ENCODE peak calls at places on chromosome 18, in four cellular contexts. L, I, A and Q are unnamed samples.

GRCh38 chr18:35099911-35100310 is 58.7 kb downstream of the MAPRE2 start:
- DNase-seq in L (no peak), I (no peak), A (no peak), Q (peak)

GRCh38 chr18:77967791-77968190 is 718.1 kb downstream of the GALR1 start:
- DNase-seq in L (no peak), I (no peak), A (no peak), Q (no peak)

GRCh38 chr18:71370095-71370494 is 1081.2 kb downstream of the SOCS6 start:
- DNase-seq in L (no peak), I (no peak), A (no peak), Q (no peak)

GRCh38 chr18:69830189-69830588 is 117.5 kb downstream of the CD226 start:
- DNase-seq in L (no peak), I (no peak), A (no peak), Q (no peak)

GRCh38 chr18:7766383-7766782 is 199.3 kb downstream of the PTPRM start:
- DNase-seq in L (no peak), I (peak), A (no peak), Q (no peak)

GRCh38 chr18:73848656-73849055 is 299.0 kb downstream of the FBXO15 start:
- DNase-seq in L (no peak), I (no peak), A (no peak), Q (peak)

GRCh38 chr18:36185157-36185556 is 2.1 kb upstream of the MOCOS start:
- DNase-seq in L (no peak), I (no peak), A (no peak), Q (no peak)

GRCh38 chr18:75033516-75033915 is 175.4 kb downstream of the PTGR3 start:
- DNase-seq in L (no peak), I (no peak), A (no peak), Q (no peak)

GRCh38 chr18:63817441-63818051 is 42.3 kb downstream of the SERPINB7 start:
- DNase-seq in L (no peak), I (no peak), A (no peak), Q (peak)

GRCh38 chr18:26547302-26548143 is 830 bp downstream of the KCTD1 start:
- DNase-seq in L (peak), I (peak), A (no peak), Q (peak)

GRCh38 chr18:79588636-79589481 is 90.7 kb upstream of the CTDP1 start:
- DNase-seq in L (peak), I (no peak), A (no peak), Q (peak)

GRCh38 chr18:43234889-43235288 is 42.4 kb downstream of the SYT4 start:
- DNase-seq in L (no peak), I (no peak), A (no peak), Q (no peak)

DNA sequence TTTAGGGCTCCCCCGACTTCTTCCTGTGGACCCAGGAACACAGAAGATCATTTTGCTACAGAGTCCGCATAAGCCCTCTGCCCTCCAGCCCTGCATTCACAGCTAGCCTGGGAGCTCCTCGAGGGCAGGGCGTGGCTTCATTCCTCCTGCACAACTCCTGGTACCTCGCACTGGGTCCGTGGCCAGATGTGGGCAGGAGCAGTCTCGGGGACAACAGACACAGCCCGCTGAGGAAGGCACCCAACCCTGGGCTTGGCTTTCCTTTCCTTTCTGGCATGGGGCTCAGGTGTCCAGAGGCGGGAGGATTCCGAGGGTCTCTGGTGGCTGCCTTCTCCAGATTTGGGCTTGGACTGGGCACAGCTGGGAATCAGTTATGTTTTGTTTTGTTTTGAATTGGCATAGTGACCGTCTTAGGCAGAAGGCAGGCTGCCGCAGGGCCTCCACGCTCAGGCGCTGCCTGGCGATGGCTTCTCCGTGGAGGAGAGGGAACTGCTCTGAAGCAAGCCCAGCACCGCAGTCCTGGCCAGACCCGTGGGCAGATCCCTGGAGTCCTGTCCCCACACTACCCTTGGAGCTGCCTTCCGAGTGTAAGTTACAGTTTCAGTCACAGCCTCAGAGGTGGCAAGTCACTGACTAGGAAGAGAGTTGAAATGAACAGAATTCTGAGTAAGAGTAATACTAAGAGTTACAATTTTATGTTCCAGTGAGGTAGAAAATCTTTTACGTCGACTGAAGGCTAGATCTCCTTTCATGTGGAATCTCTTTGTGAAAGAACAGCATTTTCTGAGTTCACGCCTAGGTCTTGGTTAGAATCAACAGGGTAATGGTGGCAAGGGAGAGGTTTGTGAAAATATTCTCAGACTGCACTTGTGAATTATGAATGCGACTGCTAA is 47.9 kb downstream of the LDLRAD4 start:
- DNase-seq in L (no peak), I (no peak), A (no peak), Q (peak)
- H3K9ac ChIP-seq in L (no peak), I (no peak), A (no peak), Q (no peak)

GRCh38 chr18:59697236-59697932 is at the start of gene CCBE1:
- DNase-seq in L (peak), I (peak), A (no peak), Q (peak)
- H3K9ac ChIP-seq in L (no peak), I (peak), A (no peak), Q (peak)

GRCh38 chr18:32470713-32471633 is at the start of gene GAREM1:
- DNase-seq in L (peak), I (peak), A (peak), Q (peak)

GRCh38 chr18:32468147-32468845 is 2.4 kb downstream of the GAREM1 start:
- DNase-seq in L (no peak), I (no peak), A (no peak), Q (no peak)

GRCh38 chr18:32470136-32470712 is 458 bp downstream of the GAREM1 start:
- DNase-seq in L (peak), I (no peak), A (no peak), Q (peak)

GRCh38 chr18:32469691-32470131 is 971 bp downstream of the GAREM1 start:
- DNase-seq in L (no peak), I (no peak), A (no peak), Q (peak)

DNA sequence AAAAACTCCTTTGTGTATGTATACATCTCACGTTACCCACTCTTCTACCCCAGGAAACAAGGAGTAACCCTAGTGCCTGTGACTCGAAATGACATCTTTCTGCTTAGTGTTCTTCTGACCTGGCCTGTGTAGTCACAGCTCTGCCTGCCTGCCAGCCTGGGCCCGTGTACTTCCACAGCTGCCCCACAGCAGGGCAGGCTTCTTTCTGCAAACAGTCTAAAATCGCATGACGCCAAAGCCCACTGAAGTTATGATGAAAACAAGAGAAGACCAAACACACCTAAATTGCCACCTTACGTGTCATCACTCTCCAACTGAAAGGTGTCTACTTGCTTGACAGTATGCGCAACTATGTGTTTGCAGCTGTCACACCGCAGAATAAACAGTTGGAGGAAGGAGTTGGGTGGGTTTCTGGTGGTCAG is 1.5 kb downstream of the GAREM1 start:
- DNase-seq in L (peak), I (peak), A (no peak), Q (peak)
- H3K9ac ChIP-seq in L (no peak), I (peak), A (no peak), Q (peak)

DNA sequence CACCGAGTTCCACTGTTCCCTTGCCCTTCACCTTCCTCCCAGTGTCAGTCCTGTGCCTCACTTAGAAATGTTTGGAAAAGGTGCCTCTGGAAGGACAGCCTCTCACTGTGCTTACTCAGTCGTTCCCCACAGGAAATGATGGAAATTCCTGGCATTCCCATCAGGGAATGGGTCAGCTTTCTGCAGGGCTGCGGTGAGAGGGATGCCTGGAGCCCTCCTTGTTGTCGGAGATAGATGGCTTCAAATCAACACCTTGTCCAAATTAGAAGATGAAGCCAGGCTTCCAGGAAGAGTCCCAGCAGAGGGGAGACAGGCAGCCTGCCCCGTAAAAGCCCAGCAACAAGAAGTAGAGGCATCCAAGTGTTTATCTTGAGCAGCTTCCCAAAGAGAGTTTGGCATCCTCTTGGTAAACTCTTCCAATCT is 25.3 kb downstream of the COLEC12 start:
- DNase-seq in L (peak), I (no peak), A (no peak), Q (peak)
- H3K9ac ChIP-seq in L (no peak), I (no peak), A (no peak), Q (peak)

GRCh38 chr18:45828917-45829811 is 3.7 kb downstream of the SIGLEC15 start:
- DNase-seq in L (no peak), I (no peak), A (no peak), Q (no peak)
- H3K9ac ChIP-seq in L (no peak), I (no peak), A (no peak), Q (no peak)

GRCh38 chr18:56662502-56662901 is 11.3 kb downstream of the WDR7 start:
- DNase-seq in L (no peak), I (no peak), A (no peak), Q (no peak)
- H3K9ac ChIP-seq in L (no peak), I (no peak), A (no peak), Q (no peak)

DNA sequence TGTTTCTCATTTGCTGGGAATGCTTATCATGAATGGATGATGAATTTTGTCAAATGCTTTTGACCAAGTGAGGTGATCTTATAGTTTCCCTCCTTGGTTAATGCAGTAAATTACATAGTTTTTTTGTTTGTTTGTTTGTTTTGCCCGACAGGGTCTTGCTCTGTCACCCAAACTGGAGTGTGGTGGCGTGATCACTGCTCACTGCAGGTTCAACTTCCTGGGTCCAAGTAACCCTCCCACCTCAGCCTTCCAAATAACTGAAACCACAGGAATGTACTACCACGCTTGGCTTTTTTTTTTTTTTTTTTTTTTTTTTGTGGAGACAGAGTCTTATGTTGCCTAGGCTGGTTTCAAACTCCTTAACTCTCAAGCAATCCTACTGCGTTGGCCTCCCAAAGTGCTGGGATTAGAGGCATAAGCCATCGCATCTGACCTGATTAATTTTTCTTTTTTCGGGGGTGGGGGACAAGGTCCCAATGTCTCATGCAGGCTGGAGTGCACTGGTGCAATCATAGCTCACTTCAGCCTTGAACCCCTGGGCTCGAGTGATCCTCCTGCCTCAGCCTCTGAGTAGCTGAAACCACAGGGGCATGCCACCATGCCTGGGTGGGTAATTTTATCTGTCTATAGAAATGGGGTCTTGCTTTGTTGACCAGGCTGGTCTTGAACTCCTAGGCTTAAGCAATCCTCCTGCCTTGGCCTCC is 48.6 kb downstream of the SMAD2 start:
- DNase-seq in L (no peak), I (no peak), A (no peak), Q (peak)
- H3K9ac ChIP-seq in L (no peak), I (no peak), A (no peak), Q (no peak)

GRCh38 chr18:55321268-55322175 is 266.5 kb downstream of the TCF4 start:
- DNase-seq in L (peak), I (peak), A (peak), Q (peak)
- H3K9ac ChIP-seq in L (peak), I (peak), A (peak), Q (peak)

GRCh38 chr18:24543408-24544140 is 83.1 kb downstream of the HRH4 start:
- DNase-seq in L (no peak), I (no peak), A (no peak), Q (no peak)
- H3K9ac ChIP-seq in L (no peak), I (no peak), A (no peak), Q (no peak)

GRCh38 chr18:46169464-46169941 is 65.3 kb downstream of the HAUS1 start:
- DNase-seq in L (peak), I (no peak), A (no peak), Q (peak)
- H3K9ac ChIP-seq in L (no peak), I (no peak), A (no peak), Q (no peak)